ENCODE peak calls at places on chromosomes 6 and 20, in four cellular contexts. D is gastrocnemius medialis, R is right cardiac atrium, I is ACHN. K is an unnamed sample.

GRCh38 chr20:19706463-19706862 is 51.6 kb upstream of the RIN2 start:
- DNase-seq in D (no peak), R (no peak), I (no peak), K (no peak)

GRCh38 chr20:47061549-47061948 is 166.9 kb downstream of the EYA2 start:
- DNase-seq in D (no peak), R (no peak), I (no peak), K (no peak)

GRCh38 chr6:50007821-50008220 is 14.0 kb downstream of the DEFB110 start:
- DNase-seq in D (no peak), R (no peak), I (no peak), K (no peak)

GRCh38 chr20:12241065-12241464 is 323.4 kb downstream of the BTBD3 start:
- DNase-seq in D (no peak), R (no peak), I (no peak), K (no peak)

GRCh38 chr20:20594171-20594530 is 118.3 kb downstream of the RALGAPA2 start:
- DNase-seq in D (no peak), R (no peak), I (peak), K (peak)

GRCh38 chr6:81785340-81785739 is 32.9 kb upstream of the TENT5A start:
- DNase-seq in D (no peak), R (no peak), I (no peak), K (no peak)

GRCh38 chr20:9534025-9534424 is 19.6 kb downstream of the LAMP5 start:
- DNase-seq in D (no peak), R (no peak), I (no peak), K (no peak)

GRCh38 chr6:109471105-109471810 is 11.8 kb downstream of the ZBTB24 start:
- DNase-seq in D (no peak), R (no peak), I (no peak), K (no peak)

GRCh38 chr20:9071976-9072726 is 3.3 kb downstream of the PLCB4 start:
- DNase-seq in D (no peak), R (no peak), I (no peak), K (no peak)

GRCh38 chr20:46356195-46357029 is 48.1 kb upstream of the CDH22 start:
- DNase-seq in D (no peak), R (no peak), I (no peak), K (no peak)

GRCh38 chr6:68876792-68877493 is 241.9 kb downstream of the ADGRB3 start:
- DNase-seq in D (no peak), R (no peak), I (peak), K (peak)

GRCh38 chr6:150068786-150069648 is at the start of gene ULBP3:
- DNase-seq in D (peak), R (peak), I (peak), K (peak)

GRCh38 chr6:4169028-4169789 is 33.8 kb upstream of the ECI2 start:
- DNase-seq in D (no peak), R (no peak), I (no peak), K (no peak)

GRCh38 chr6:124590001-124590400 is 372.2 kb upstream of the RNF217 start:
- DNase-seq in D (no peak), R (no peak), I (no peak), K (no peak)

GRCh38 chr20:40506567-40506966 is 182.5 kb downstream of the MAFB start:
- DNase-seq in D (peak), R (peak), I (peak), K (no peak)

GRCh38 chr6:82957171-82957894 is 108.3 kb downstream of the UBE3D start:
- DNase-seq in D (no peak), R (no peak), I (no peak), K (no peak)

GRCh38 chr6:158501638-158502592 is 58.0 kb upstream of the TMEM181 start:
- DNase-seq in D (no peak), R (no peak), I (no peak), K (no peak)

GRCh38 chr20:63898882-63899558 is 4.1 kb downstream of the DNAJC5 start:
- DNase-seq in D (no peak), R (no peak), I (no peak), K (no peak)

GRCh38 chr6:87763901-87764300 is 61.9 kb upstream of the AKIRIN2 start:
- DNase-seq in D (no peak), R (no peak), I (no peak), K (no peak)

GRCh38 chr20:32472581-32473207 is 112.4 kb downstream of the NOL4L start:
- DNase-seq in D (no peak), R (no peak), I (no peak), K (no peak)

GRCh38 chr6:12151433-12151820 is 138.7 kb upstream of the EDN1 start:
- DNase-seq in D (no peak), R (no peak), I (no peak), K (no peak)

GRCh38 chr6:830667-831327 is 137.9 kb upstream of the EXOC2 start:
- DNase-seq in D (no peak), R (no peak), I (no peak), K (no peak)

GRCh38 chr6:15255481-15256414 is 9.9 kb downstream of the JARID2 start:
- DNase-seq in D (no peak), R (no peak), I (no peak), K (no peak)

GRCh38 chr6:55679503-55679902 is 100.5 kb upstream of the HMGCLL1 start:
- DNase-seq in D (no peak), R (no peak), I (no peak), K (no peak)

GRCh38 chr6:47073125-47074110 is 31.3 kb upstream of the ADGRF1 start:
- DNase-seq in D (no peak), R (no peak), I (peak), K (no peak)

GRCh38 chr20:58720890-58721289 is 28.3 kb downstream of the NPEPL1 start:
- DNase-seq in D (no peak), R (no peak), I (no peak), K (no peak)

K was measured in NCI-H460.